ENCODE peak calls at places on chromosomes 13 and 19, in ten cellular contexts. D, F, A, Y, J, X, S, N, U and K are unnamed samples. For H3K4me1, the result is how much of the 10 kb centered on the place peaks cover.

GRCh38 chr13:41554626-41555386 is 97.5 kb downstream of the RGCC start:
- DNase-seq in J (no peak), A (no peak), X (no peak), D (no peak), N (no peak), Y (no peak), U (no peak), S (peak), F (no peak), K (no peak)

GRCh38 chr19:39031368-39032163 is 783 bp downstream of the FBXO27 start:
- DNase-seq in X (peak), F (no peak), N (peak), D (peak), U (peak), Y (peak), A (peak), J (peak), S (peak), K (peak)

GRCh38 chr19:29263305-29264080 is 50.5 kb upstream of the UQCRFS1 start:
- DNase-seq in S (peak), A (no peak), U (no peak), D (no peak), N (no peak), J (peak), F (peak), X (peak), Y (peak), K (no peak)

GRCh38 chr13:110546933-110547332 is 14.6 kb downstream of the RAB20 start:
- DNase-seq in U (peak), D (peak), S (peak), J (peak), Y (no peak), X (peak), N (peak), F (peak), A (no peak), K (peak)

GRCh38 chr19:15466851-15467733 is 2.7 kb upstream of the RASAL3 start:
- DNase-seq in D (no peak), Y (no peak), S (no peak), N (no peak), U (no peak), A (no peak), J (no peak), F (peak), X (no peak), K (no peak)

GRCh38 chr13:48210178-48210577 is 22.8 kb upstream of the ITM2B start:
- DNase-seq in S (peak), A (no peak), N (no peak), U (no peak), X (no peak), D (no peak), F (peak), J (no peak), Y (no peak), K (peak)

GRCh38 chr13:84641491-84641890 is 759.2 kb upstream of the SLITRK1 start:
- DNase-seq in D (no peak), Y (no peak), F (peak), X (no peak), N (no peak), U (no peak), J (no peak), A (no peak), S (peak), K (no peak)

GRCh38 chr13:112067121-112067741 is at the start of gene SOX1:
- DNase-seq in U (no peak), S (no peak), F (no peak), N (no peak), J (no peak), D (no peak), Y (peak), A (peak), X (no peak), K (no peak)

GRCh38 chr19:1577929-1578618 is 9.9 kb upstream of the MEX3D start:
- DNase-seq in U (peak), F (no peak), J (no peak), N (no peak), D (no peak), S (no peak), Y (no peak), A (no peak), X (no peak), K (no peak)

GRCh38 chr19:34428549-34429285 is 536 bp downstream of the UBA2 start:
- DNase-seq in U (peak), A (no peak), N (peak), D (peak), J (peak), F (peak), Y (peak), X (peak), S (peak), K (no peak)

GRCh38 chr13:59755647-59756290 is 408.0 kb downstream of the DIAPH3 start:
- DNase-seq in J (no peak), X (no peak), D (no peak), Y (no peak), U (no peak), A (no peak), N (no peak), F (no peak), S (peak), K (no peak)

GRCh38 chr13:70173236-70173959 is 65.1 kb upstream of the KLHL1 start:
- DNase-seq in J (no peak), S (no peak), D (no peak), U (no peak), N (no peak), Y (no peak), A (no peak), F (no peak), X (no peak), K (no peak)

GRCh38 chr13:35191883-35192282 is 249.8 kb downstream of the NBEA start:
- DNase-seq in U (no peak), X (no peak), F (no peak), Y (no peak), J (no peak), S (no peak), A (no peak), N (no peak), D (no peak), K (no peak)

GRCh38 chr13:27171244-27171829 is at the start of gene USP12:
- DNase-seq in U (peak), Y (no peak), N (no peak), X (no peak), S (peak), J (no peak), F (peak), A (peak), D (peak), K (peak)

GRCh38 chr19:17405250-17406038 is at the start of gene BST2:
- DNase-seq in A (no peak), U (peak), N (peak), X (peak), J (peak), F (peak), S (no peak), D (peak), Y (peak), K (peak)

GRCh38 chr13:85367887-85368286 is 431.3 kb downstream of the SLITRK6 start:
- DNase-seq in N (no peak), U (no peak), A (no peak), S (no peak), Y (no peak), X (no peak), F (peak), D (no peak), J (no peak), K (no peak)

GRCh38 chr19:7200739-7201138 is 93.5 kb downstream of the INSR start:
- DNase-seq in J (peak), F (no peak), Y (no peak), A (no peak), N (no peak), U (no peak), X (no peak), S (no peak), D (no peak), K (no peak)

GRCh38 chr13:42569576-42570344 is 4.2 kb upstream of the TNFSF11 start:
- DNase-seq in A (no peak), F (no peak), U (no peak), N (no peak), Y (no peak), J (no peak), S (no peak), D (no peak), X (no peak), K (no peak)

GRCh38 chr13:52800856-52801255 is 47.6 kb downstream of the PCDH8 start:
- DNase-seq in S (no peak), Y (no peak), F (no peak), X (no peak), U (no peak), D (no peak), N (no peak), A (no peak), J (no peak), K (no peak)

GRCh38 chr19:39218230-39219007 is 14.4 kb upstream of the SYCN start:
- DNase-seq in J (no peak), U (no peak), N (no peak), X (no peak), S (no peak), F (no peak), D (no peak), Y (no peak), A (no peak), K (no peak)

GRCh38 chr19:7333198-7334118 is 15.3 kb upstream of the ARHGEF18 start:
- DNase-seq in S (peak), N (no peak), F (no peak), J (peak), X (no peak), Y (no peak), U (peak), D (no peak), A (no peak), K (no peak)

GRCh38 chr19:41595258-41595889 is 19.4 kb downstream of the CEACAM21 start:
- DNase-seq in U (peak), X (peak), S (peak), F (peak), D (peak), A (no peak), J (peak), N (no peak), Y (peak), K (peak)

GRCh38 chr19:17926044-17926443 is 6.8 kb upstream of the CCDC124 start:
- DNase-seq in N (no peak), D (no peak), F (no peak), S (no peak), Y (no peak), A (no peak), J (no peak), X (no peak), U (no peak), K (no peak)

GRCh38 chr19:18433039-18433691 is 4.8 kb downstream of the ISYNA1 start:
- DNase-seq in A (no peak), U (no peak), D (no peak), S (no peak), F (no peak), Y (peak), N (no peak), X (peak), J (peak), K (no peak)

GRCh38 chr19:57903298-57904174 is 12.9 kb downstream of the ZNF417 start:
- DNase-seq in J (no peak), A (no peak), N (no peak), Y (peak), U (no peak), D (no peak), S (peak), X (no peak), F (peak), K (no peak)

GRCh38 chr19:47790398-47790814 is 11.9 kb downstream of the SELENOW start:
- DNase-seq in Y (peak), N (peak), S (peak), F (peak), D (peak), U (peak), A (peak), J (peak), X (peak), K (peak)

GRCh38 chr13:84481958-84482357 is 599.7 kb upstream of the SLITRK1 start:
- DNase-seq in X (no peak), A (no peak), N (no peak), J (no peak), F (peak), D (no peak), S (peak), Y (no peak), U (no peak), K (no peak)

GRCh38 chr13:32323912-32324311 is 8.6 kb downstream of the BRCA2 start:
- DNase-seq in D (no peak), F (peak), Y (no peak), U (no peak), J (no peak), N (no peak), X (no peak), A (no peak), S (peak), K (no peak)

GRCh38 chr13:114319441-114319871 is 5.2 kb downstream of the CHAMP1 start:
- DNase-seq in F (peak), X (no peak), A (no peak), J (no peak), U (no peak), S (peak), N (no peak), D (no peak), Y (no peak), K (no peak)

GRCh38 chr13:104106705-104107393 is 1040.6 kb upstream of the SLC10A2 start:
- DNase-seq in F (peak), Y (no peak), U (no peak), A (no peak), X (no peak), N (no peak), S (peak), J (peak), D (no peak), K (peak)

GRCh38 chr13:29369060-29369743 is 226.3 kb downstream of the SLC7A1 start:
- DNase-seq in J (peak), X (peak), U (no peak), D (peak), Y (peak), A (no peak), N (no peak), F (peak), S (peak), K (peak)

GRCh38 chr13:84400711-84401110 is 518.4 kb upstream of the SLITRK1 start:
- DNase-seq in A (no peak), U (no peak), J (no peak), X (no peak), D (no peak), Y (no peak), N (no peak), S (peak), F (peak), K (no peak)

GRCh38 chr13:44132710-44133109 is 240.9 kb upstream of the SERP2 start:
- DNase-seq in J (peak), S (peak), F (peak), A (no peak), D (no peak), Y (no peak), U (peak), N (peak), X (no peak), K (peak)

GRCh38 chr19:14428882-14429416 is 4.2 kb upstream of the PKN1 start:
- DNase-seq in F (no peak), U (no peak), S (no peak), A (no peak), N (no peak), D (no peak), J (no peak), Y (no peak), X (no peak), K (no peak)

GRCh38 chr19:5967994-5968430 is 9.9 kb downstream of the RANBP3 start:
- DNase-seq in U (no peak), Y (peak), F (peak), A (no peak), S (peak), D (peak), J (peak), X (peak), N (peak), K (no peak)

GRCh38 chr19:28710278-28710677 is 502.7 kb downstream of the UQCRFS1 start:
- DNase-seq in N (no peak), S (peak), D (no peak), U (no peak), J (no peak), X (no peak), F (peak), Y (peak), A (no peak), K (peak)

GRCh38 chr13:23772717-23773116 is 116.5 kb downstream of the MIPEP start:
- DNase-seq in F (no peak), A (no peak), X (no peak), D (no peak), U (no peak), J (no peak), N (no peak), S (no peak), Y (no peak), K (no peak)

GRCh38 chr13:23778879-23779278 is 110.3 kb downstream of the MIPEP start:
- DNase-seq in A (no peak), X (no peak), F (peak), S (peak), N (no peak), D (no peak), Y (no peak), J (no peak), U (no peak), K (peak)

GRCh38 chr13:23777571-23777870 is 111.7 kb downstream of the MIPEP start:
- DNase-seq in D (no peak), X (no peak), J (no peak), U (no peak), F (no peak), Y (no peak), N (no peak), S (no peak), A (no peak), K (no peak)

GRCh38 chr13:23776698-23777570 is 112.3 kb downstream of the MIPEP start:
- DNase-seq in S (no peak), U (no peak), F (no peak), J (no peak), Y (no peak), A (no peak), X (no peak), D (no peak), N (no peak), K (no peak)

DNA sequence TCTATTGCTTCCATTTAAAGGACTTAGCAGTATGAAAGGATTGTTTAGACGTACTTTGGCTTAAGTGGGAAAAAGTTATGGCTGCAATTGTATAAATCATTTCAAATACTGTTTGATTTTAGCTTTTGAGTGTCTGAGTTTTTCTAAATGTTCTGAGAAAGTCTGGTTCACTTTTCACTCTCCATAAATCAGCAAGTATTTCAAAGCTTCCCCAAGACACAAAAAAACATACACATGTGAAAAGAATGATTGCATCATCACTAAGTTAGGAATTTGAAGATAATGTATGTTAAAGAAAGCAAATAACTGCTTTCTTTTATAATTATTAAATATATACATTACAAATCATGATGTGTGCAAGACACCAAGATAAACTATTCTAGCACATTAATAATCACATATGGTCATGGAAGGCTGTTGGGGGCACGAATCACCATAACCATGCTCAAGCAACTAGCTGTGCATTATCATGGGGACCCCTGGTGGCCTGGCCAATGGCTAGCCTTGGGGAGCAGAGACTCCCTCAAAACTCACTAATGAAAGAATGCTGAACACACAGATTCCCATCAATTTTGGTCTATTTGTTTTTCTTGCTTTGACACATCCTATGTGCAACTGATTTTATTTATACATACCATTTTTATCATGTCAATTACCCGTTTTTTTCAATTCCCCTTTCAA is 111.1 kb downstream of the MIPEP start:
- DNase-seq in F (peak), N (no peak), Y (no peak), S (no peak), A (no peak), J (no peak), X (no peak), D (no peak), U (no peak), K (no peak)
- H3K4me3 ChIP-seq in F (no peak), N (no peak), Y (no peak), S (no peak), A (no peak), J (no peak), X (no peak), D (no peak), U (no peak), K (no peak)

GRCh38 chr19:20278342-20278741 is 111.3 kb downstream of the ZNF486 start:
- DNase-seq in Y (peak), D (no peak), S (no peak), F (no peak), J (peak), U (peak), X (peak), A (no peak), N (no peak), K (peak)
- TF ChIP-seq CTCF in Y (peak), D (peak), S (no peak), F (no peak), J (peak), U (no peak), X (peak), A (no peak), N (no peak), K (peak)

GRCh38 chr19:13172335-13173128 is 22.3 kb downstream of the IER2 start:
- DNase-seq in Y (no peak), J (peak), S (peak), A (peak), X (peak), F (peak), N (peak), D (peak), U (peak), K (peak)
- H3K4me1 ChIP-seq in Y (under half), J (under half), S (under half), A (half or more), X (under half), F (under half), N (half or more), D (under half), U (under half), K (half or more)

GRCh38 chr13:63206431-63206830 is 1790.8 kb upstream of the PCDH20 start:
- DNase-seq in Y (no peak), U (no peak), A (no peak), X (no peak), S (no peak), F (peak), J (no peak), D (no peak), N (no peak), K (no peak)

GRCh38 chr13:63198076-63198475 is 1782.4 kb upstream of the PCDH20 start:
- DNase-seq in D (no peak), J (peak), U (no peak), F (peak), A (no peak), X (peak), N (peak), Y (no peak), S (no peak), K (no peak)

DNA sequence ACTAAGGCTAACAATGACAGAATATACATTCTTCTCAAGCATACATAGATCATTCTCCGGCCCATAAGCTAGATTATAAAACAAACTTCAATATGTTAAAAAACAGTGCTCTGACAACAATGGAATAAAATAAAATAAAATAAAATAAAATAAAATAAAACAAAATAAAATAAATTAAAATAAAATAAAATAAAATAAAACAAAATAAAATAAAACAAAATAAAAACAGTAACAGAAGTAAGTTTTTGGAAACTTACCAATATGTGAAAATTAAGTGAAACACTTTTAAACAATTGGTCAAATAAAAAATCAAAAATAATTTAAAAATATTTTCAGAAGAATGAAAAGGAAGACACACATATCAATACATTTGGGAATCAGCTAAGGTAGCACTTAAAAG is 1785.8 kb upstream of the PCDH20 start:
- DNase-seq in S (no peak), D (no peak), F (no peak), N (no peak), Y (no peak), U (no peak), J (no peak), A (no peak), X (no peak), K (no peak)
- H3K4me3 ChIP-seq in S (no peak), D (no peak), F (no peak), N (no peak), Y (no peak), U (no peak), J (no peak), A (no peak), X (no peak), K (no peak)

DNA sequence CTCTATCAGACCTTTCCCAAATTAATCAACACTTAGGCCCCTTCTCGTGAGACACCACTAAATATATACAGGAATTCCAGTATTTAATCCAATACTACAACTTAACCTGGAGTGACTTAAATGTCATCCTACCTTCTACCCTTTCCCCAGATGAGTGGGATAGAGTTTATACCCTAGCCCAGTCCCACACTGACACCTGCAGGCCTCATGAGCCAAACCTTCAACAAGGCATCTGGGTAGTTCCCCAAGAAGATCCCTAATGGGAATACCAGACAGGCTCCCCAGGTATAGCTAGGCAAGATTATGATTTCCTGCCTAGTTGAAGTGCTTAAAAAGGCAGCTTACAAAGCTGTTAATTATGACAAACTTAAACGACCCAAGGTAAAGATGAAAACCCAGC is 15.9 kb downstream of the ZNF83 start:
- DNase-seq in N (no peak), U (no peak), A (no peak), S (no peak), D (no peak), Y (peak), J (no peak), F (no peak), X (peak), K (no peak)
- TF ChIP-seq CTCF in N (no peak), U (no peak), A (no peak), S (no peak), D (no peak), Y (peak), J (no peak), F (no peak), X (no peak), K (no peak)

GRCh38 chr13:39956036-39956435 is 300.6 kb downstream of the COG6 start:
- DNase-seq in N (no peak), Y (no peak), D (no peak), F (no peak), S (peak), A (no peak), X (no peak), J (no peak), U (no peak), K (no peak)
- H3K4me1 ChIP-seq in N (under half), Y (under half), D (under half), F (under half), S (under half), A (under half), X (under half), J (under half), U (under half), K (under half)

GRCh38 chr13:105273665-105274222 is 1261.7 kb downstream of the EFNB2 start:
- DNase-seq in A (no peak), U (no peak), N (no peak), D (no peak), S (no peak), Y (no peak), X (no peak), J (no peak), F (no peak), K (no peak)
- H3K4me3 ChIP-seq in A (no peak), U (no peak), N (no peak), D (no peak), S (no peak), Y (no peak), X (no peak), J (no peak), F (no peak), K (no peak)